ENCODE peak calls at places on chromosome 6, in eight cellular contexts. W, Z, G, K, D, Q, T and E are unnamed samples. For H3K4me1 and H3K27me3, the result is how much of the 10 kb centered on the place peaks cover.

GRCh38 chr6:4134841-4135664 is at the start of gene ECI2:
- DNase-seq in T (no peak), K (no peak), Z (peak), Q (no peak), W (peak), D (peak), G (peak), E (peak)

GRCh38 chr6:156953478-156954146 is 176.4 kb downstream of the ARID1B start:
- DNase-seq in W (no peak), Z (peak), Q (no peak), D (no peak), T (peak), K (peak), G (no peak), E (peak)

GRCh38 chr6:157215702-157216101 is 107.6 kb downstream of the TMEM242 start:
- DNase-seq in G (no peak), Q (no peak), Z (no peak), T (no peak), D (no peak), W (no peak), K (no peak), E (no peak)

GRCh38 chr6:156585859-156586258 is 191.3 kb upstream of the ARID1B start:
- DNase-seq in Z (no peak), G (no peak), Q (no peak), T (no peak), W (no peak), K (no peak), D (no peak), E (peak)

GRCh38 chr6:131945971-131946370 is 5.2 kb downstream of the CCN2 start:
- DNase-seq in W (no peak), Q (no peak), Z (no peak), D (no peak), G (no peak), T (no peak), K (no peak), E (no peak)

GRCh38 chr6:2857580-2858337 is 16.1 kb upstream of the SERPINB1 start:
- DNase-seq in Z (no peak), W (no peak), D (peak), T (peak), G (peak), Q (no peak), K (peak), E (no peak)

GRCh38 chr6:136751478-136751956 is 40.8 kb downstream of the MAP3K5 start:
- DNase-seq in Q (peak), G (no peak), W (no peak), K (no peak), D (no peak), T (peak), Z (no peak), E (peak)

GRCh38 chr6:25560851-25561250 is 91.2 kb upstream of the SCGN start:
- DNase-seq in W (no peak), K (no peak), Q (no peak), D (no peak), Z (no peak), G (no peak), T (no peak), E (no peak)

GRCh38 chr6:20706293-20707165 is 172.3 kb downstream of the CDKAL1 start:
- DNase-seq in G (no peak), K (peak), D (no peak), W (no peak), T (no peak), Z (no peak), Q (no peak), E (peak)

GRCh38 chr6:73309784-73310502 is 44.1 kb downstream of the DPPA5 start:
- DNase-seq in Z (peak), K (peak), D (peak), Q (peak), W (peak), T (peak), G (peak), E (peak)

GRCh38 chr6:144344651-144345050 is 59.5 kb downstream of the UTRN start:
- DNase-seq in T (peak), W (no peak), Z (no peak), G (no peak), Q (no peak), K (no peak), D (no peak), E (no peak)

GRCh38 chr6:100099189-100100074 is 105.4 kb upstream of the MCHR2 start:
- DNase-seq in G (no peak), Q (no peak), T (no peak), D (no peak), W (no peak), K (peak), Z (no peak), E (peak)

GRCh38 chr6:11062715-11063114 is 18.6 kb upstream of the ELOVL2 start:
- DNase-seq in Q (no peak), K (no peak), D (no peak), G (no peak), Z (no peak), T (no peak), W (no peak), E (no peak)

GRCh38 chr6:80742481-80742880 is 636.0 kb downstream of the BCKDHB start:
- DNase-seq in G (no peak), D (no peak), Q (no peak), K (peak), T (no peak), Z (no peak), W (no peak), E (no peak)

GRCh38 chr6:14092861-14093789 is 24.4 kb upstream of the CD83 start:
- DNase-seq in Q (no peak), Z (no peak), K (no peak), D (peak), W (no peak), T (no peak), G (no peak), E (peak)

DNA sequence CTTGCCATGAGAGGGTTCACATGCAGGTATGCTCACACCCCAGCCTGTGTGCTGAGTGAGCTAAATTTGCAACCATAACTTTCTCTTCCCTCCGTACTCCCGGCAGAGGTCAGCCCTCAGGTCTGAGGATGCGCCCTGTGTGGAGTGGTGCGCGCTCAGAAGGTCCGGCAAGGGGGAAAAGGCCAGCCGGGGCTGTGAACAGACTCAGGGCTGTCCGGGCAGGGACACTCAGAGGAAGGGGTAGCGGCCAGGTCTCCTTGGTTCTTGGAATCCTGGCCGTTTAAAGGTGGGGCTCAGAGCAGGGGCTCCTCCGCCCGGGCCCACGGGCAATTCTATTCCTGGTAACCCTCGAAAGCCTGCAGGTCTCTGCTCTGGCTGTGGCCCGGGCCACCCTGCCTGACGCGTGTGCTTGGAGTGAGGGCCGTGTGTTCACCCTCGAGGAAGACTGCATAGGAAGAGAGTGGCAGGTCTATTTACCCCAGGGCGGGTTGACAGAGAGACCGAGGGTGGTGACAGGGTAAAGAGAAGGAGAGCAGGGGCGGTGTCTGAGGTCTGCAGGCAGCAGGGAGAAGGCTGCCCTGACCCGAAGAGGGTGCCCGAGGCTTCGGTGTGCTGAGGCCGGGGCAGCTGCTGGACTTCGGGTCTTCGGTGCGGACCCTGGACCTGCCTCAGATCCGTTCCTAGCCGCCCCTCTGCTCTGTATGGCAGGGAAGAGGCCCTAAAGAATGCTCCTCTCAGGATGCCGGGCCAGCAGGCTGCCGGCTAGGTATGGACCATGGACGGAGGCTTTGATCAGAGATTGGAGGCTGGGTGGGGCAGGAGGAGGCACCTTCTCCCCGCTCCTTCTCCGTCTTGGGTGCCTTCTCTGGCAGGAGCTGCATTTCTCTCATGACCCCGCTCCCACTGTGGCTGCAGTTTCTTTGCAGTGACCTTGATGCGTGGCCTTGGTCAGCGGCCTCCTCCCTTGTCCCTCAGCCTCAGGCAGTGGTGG is 131.1 kb upstream of the ARMC2 start:
- DNase-seq in K (no peak), G (no peak), T (no peak), W (no peak), Z (no peak), D (no peak), Q (no peak), E (no peak)
- H3K4me1 ChIP-seq in K (half or more), G (under half), T (under half), W (under half), Z (under half), D (under half), Q (under half), E (under half)

DNA sequence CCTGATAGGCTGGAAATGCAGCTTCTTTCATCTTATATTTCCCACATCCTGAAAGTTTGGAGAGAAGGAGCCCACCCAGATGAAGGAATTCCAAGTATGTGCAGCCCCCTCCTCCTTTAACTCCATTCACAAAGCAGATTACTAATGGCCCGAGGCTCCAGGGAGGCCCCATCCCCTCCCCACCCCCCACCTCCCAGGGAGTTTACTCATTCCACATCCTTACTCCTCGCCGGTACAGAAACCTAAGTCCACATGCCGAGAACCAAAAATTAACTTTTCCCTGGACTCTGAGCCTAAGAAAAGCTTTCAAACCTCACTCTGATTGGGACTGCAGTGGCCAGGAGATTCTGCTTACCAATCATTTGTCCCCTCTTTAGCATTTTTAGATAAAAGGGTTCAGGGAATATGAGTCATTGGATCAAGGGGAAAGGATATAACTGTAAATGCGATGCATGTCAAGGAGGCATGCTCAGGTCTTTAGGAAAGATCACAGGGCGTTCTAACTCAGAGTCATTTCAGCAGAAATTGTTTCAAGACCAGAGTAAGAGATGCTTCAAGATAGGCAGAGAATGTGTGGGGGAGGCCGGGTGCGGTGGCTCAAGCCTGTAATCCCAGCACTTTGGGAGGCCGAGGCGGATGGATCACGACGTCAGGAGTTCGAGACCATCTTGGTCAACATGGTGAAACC is 31.9 kb upstream of the PIM1 start:
- DNase-seq in D (peak), Q (no peak), W (no peak), T (no peak), K (no peak), Z (no peak), G (no peak), E (peak)
- H3K4me3 ChIP-seq in D (no peak), Q (no peak), W (no peak), T (no peak), K (peak), Z (no peak), G (no peak), E (no peak)

GRCh38 chr6:108120311-108120710 is 45.5 kb upstream of the NR2E1 start:
- DNase-seq in Q (no peak), G (no peak), Z (no peak), D (no peak), W (no peak), T (no peak), K (no peak), E (no peak)

GRCh38 chr6:108121612-108122011 is 44.2 kb upstream of the NR2E1 start:
- DNase-seq in T (no peak), G (no peak), Z (no peak), K (no peak), W (no peak), Q (no peak), D (no peak), E (no peak)

GRCh38 chr6:108123516-108123929 is 42.3 kb upstream of the NR2E1 start:
- DNase-seq in Q (no peak), G (no peak), K (no peak), W (no peak), T (no peak), Z (no peak), D (no peak), E (no peak)

GRCh38 chr6:108127056-108127455 is 38.8 kb upstream of the NR2E1 start:
- DNase-seq in T (no peak), Z (no peak), W (no peak), D (no peak), Q (no peak), K (no peak), G (no peak), E (no peak)

GRCh38 chr6:108123946-108124345 is 41.9 kb upstream of the NR2E1 start:
- DNase-seq in Z (no peak), T (no peak), W (no peak), Q (no peak), G (no peak), D (no peak), K (no peak), E (no peak)
- H3K27me3 ChIP-seq in Z (under half), T (under half), W (half or more), Q (under half), G (under half), D (under half), K (under half), E (under half)

GRCh38 chr6:71476872-71477271 is 188.3 kb downstream of the OGFRL1 start:
- DNase-seq in K (no peak), Z (no peak), G (no peak), T (no peak), D (no peak), Q (no peak), W (no peak), E (no peak)
- H3K4me1 ChIP-seq in K (under half), Z (under half), G (under half), T (under half), D (under half), Q (under half), W (under half), E (under half)

GRCh38 chr6:139903411-139904157 is 529.1 kb upstream of the CITED2 start:
- DNase-seq in D (no peak), K (no peak), W (no peak), Q (peak), Z (no peak), G (no peak), T (no peak), E (peak)
- H3K4me3 ChIP-seq in D (no peak), K (no peak), W (no peak), Q (no peak), Z (no peak), G (no peak), T (no peak), E (no peak)

DNA sequence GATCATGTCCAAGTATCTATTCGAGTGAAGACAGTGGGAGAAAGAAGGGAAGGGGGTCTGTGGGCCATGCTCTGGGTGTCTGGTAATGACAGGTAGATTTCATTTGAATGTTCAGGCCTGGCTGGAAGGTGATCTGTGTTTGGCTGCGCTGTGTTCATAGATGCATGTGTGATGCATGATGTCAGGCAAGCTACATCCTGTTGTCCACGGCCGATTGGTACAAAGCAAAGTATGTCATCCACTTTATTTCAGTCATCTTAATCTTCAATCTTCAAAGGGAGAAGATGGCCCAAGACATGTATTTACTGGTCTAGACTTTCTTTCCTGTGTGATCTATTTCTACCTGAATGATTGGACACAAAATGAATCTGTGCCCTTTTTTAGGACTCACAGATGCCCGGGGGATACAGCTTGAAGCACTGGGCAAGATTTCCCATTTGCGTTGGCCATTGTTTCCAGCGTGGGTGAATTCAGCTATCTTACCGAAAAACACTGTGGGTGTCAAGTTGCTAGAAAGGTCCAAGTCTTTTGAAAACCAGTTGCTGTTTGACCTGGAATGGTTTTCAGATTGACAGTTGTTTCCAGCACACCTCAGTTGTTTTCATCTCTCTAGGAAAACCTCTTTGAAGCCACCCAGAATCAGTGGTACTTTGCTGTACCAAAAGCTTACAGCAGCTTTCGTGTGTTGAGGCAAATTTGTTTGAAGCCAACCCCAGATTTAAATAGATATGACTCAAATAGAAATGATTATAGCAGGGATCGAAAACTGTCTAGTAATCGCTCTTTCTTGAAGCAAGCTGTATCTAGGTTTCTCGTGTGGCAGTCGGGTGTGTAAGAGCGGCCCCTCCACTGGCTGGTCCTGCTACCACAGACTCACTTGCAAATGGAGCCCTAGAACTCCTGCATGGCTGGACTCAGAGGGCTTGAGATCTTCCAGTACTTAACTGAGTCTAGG is 27.2 kb downstream of the DUSP22 start:
- DNase-seq in T (no peak), K (no peak), D (no peak), Q (no peak), W (no peak), G (no peak), Z (no peak), E (no peak)
- H3K27me3 ChIP-seq in T (under half), K (under half), D (under half), Q (under half), W (under half), G (under half), Z (under half), E (under half)

DNA sequence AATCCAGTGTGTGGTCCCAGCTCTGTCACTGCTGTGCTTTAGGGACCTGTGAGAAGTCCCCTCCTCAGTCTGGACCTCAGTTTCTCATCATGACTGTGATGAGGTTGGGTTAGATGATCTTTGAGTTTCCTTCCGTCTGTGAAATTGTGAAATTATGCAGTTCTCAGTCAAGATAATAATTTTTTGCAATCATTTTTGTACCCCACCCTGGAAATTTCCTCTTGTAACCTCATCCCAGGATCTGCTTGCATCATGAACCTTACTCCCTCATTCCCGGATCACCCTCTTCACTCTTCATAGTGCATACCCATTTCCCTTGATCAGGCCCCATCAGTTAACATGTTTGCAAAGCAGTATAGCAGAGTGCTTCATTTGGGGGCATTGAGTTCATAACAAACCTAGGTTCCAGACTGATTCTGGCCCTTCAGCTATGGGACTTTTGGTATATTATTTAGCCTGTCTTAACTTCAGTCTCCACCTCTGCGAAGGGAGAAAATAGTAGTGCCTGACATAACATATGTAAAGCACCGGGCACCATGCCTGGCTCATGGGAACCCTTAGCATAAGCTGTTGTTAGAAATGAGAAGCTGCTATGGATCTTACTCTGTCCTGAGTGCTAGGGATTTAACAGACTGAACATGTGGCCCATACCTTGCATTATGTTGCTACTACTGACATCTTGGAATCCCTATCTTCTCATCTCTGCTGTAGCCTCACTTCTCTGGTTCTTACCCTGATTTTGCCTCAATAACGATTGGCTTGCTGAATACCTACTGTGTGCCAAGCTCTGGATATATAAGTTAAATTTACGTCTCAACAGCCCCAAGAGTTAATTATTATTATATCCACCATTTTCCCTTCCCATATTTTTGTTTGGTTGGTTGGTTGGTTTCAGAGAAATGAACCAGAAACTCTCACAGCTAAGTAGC is 1.4 kb downstream of the ZNF76 start:
- DNase-seq in Q (no peak), D (no peak), G (no peak), W (no peak), T (no peak), K (no peak), Z (no peak), E (no peak)
- H3K4me1 ChIP-seq in Q (under half), D (under half), G (under half), W (under half), T (under half), K (under half), Z (under half), E (under half)

GRCh38 chr6:106862858-106863257 is 111.7 kb downstream of the CD24 start:
- DNase-seq in Z (no peak), G (no peak), Q (no peak), K (no peak), T (no peak), D (no peak), W (no peak), E (no peak)
- H3K4me3 ChIP-seq in Z (no peak), G (no peak), Q (no peak), K (no peak), T (no peak), D (no peak), W (no peak), E (no peak)

GRCh38 chr6:166270706-166271375 is 37.4 kb downstream of the PRR18 start:
- DNase-seq in T (no peak), G (no peak), Q (no peak), Z (no peak), W (no peak), K (no peak), D (no peak), E (no peak)
- H3K27me3 ChIP-seq in T (under half), G (under half), Q (under half), Z (under half), W (under half), K (under half), D (under half), E (under half)

GRCh38 chr6:147869223-147869600 is 360.7 kb downstream of the SAMD5 start:
- DNase-seq in Z (no peak), W (no peak), T (no peak), D (no peak), Q (no peak), G (no peak), K (no peak), E (no peak)
- H3K4me1 ChIP-seq in Z (under half), W (under half), T (under half), D (under half), Q (under half), G (under half), K (under half), E (under half)